ENCODE peak calls at places on chromosome 2, in eight cellular contexts. M is kidney; L is heart right ventricle; P is stimulated activated CD4-positive, alpha-beta T cell treated with anti-CD3 and anti-CD28 coated beads, Interleukin-1b, Interleukin-23, amount 100 ng/mL, for 48 hours; U is T-helper 22 cell; C is activated gamma-delta T cell treated with Interleukin-2 at 50 U/mL for 16 hours; N is GM12865; O is iris pigment epithelial cell. I is an unnamed sample.

GRCh38 chr2:47493317-47493716 is 90.4 kb downstream of the MSH2 start:
- DNase-seq in O (no peak), U (no peak), P (no peak), N (no peak), M (no peak), C (no peak), L (no peak), I (no peak)

GRCh38 chr2:240628507-240629418 is 3.5 kb downstream of the GPR35 start:
- DNase-seq in O (no peak), P (peak), C (no peak), M (peak), U (no peak), N (no peak), L (no peak), I (peak)

GRCh38 chr2:24926602-24927252 is 6.7 kb upstream of the ADCY3 start:
- DNase-seq in P (peak), L (peak), C (no peak), U (no peak), O (peak), M (peak), N (peak), I (peak)

GRCh38 chr2:44939074-44940052 is 2.1 kb upstream of the SIX3 start:
- DNase-seq in M (no peak), C (no peak), N (no peak), U (no peak), L (no peak), P (no peak), O (no peak), I (no peak)

GRCh38 chr2:199955339-199956061 is at the start of the genes MAIP1 and TYW5:
- DNase-seq in O (peak), L (peak), N (peak), U (peak), C (peak), P (peak), M (peak), I (peak)

GRCh38 chr2:217555075-217555876 is 447.5 kb downstream of the TNS1 start:
- DNase-seq in U (no peak), O (no peak), C (no peak), N (no peak), P (no peak), L (no peak), M (peak), I (no peak)

GRCh38 chr2:239930871-239931771 is 94.0 kb downstream of the NDUFA10 start:
- DNase-seq in M (peak), O (no peak), P (no peak), N (no peak), L (no peak), C (peak), U (no peak), I (peak)

GRCh38 chr2:224449212-224450147 is 47.6 kb upstream of the FAM124B start:
- DNase-seq in O (peak), P (no peak), U (no peak), C (no peak), L (no peak), M (no peak), N (peak), I (no peak)

GRCh38 chr2:64062840-64063239 is 43.6 kb upstream of the VPS54 start:
- DNase-seq in O (peak), P (no peak), C (no peak), N (peak), M (no peak), L (no peak), U (no peak), I (no peak)

GRCh38 chr2:180495606-180496005 is 484.8 kb upstream of the UBE2E3 start:
- DNase-seq in O (peak), L (no peak), N (no peak), U (no peak), C (no peak), P (no peak), M (no peak), I (no peak)

GRCh38 chr2:170475878-170476277 is 239.3 kb upstream of the SP5 start:
- DNase-seq in U (no peak), L (no peak), N (no peak), M (no peak), O (no peak), P (no peak), C (no peak), I (no peak)

GRCh38 chr2:142805244-142805643 is 72.2 kb upstream of the KYNU start:
- DNase-seq in O (no peak), M (no peak), N (no peak), P (no peak), U (no peak), L (no peak), C (no peak), I (no peak)

GRCh38 chr2:223270538-223270937 is 218.5 kb downstream of the KCNE4 start:
- DNase-seq in M (no peak), O (no peak), N (no peak), P (no peak), U (no peak), L (no peak), C (no peak), I (no peak)

GRCh38 chr2:160156084-160156483 is 44.0 kb downstream of the ITGB6 start:
- DNase-seq in P (no peak), U (no peak), M (no peak), C (no peak), N (no peak), L (no peak), O (no peak), I (no peak)

GRCh38 chr2:121104721-121105141 is 180.3 kb downstream of the TFCP2L1 start:
- DNase-seq in L (no peak), O (peak), P (no peak), M (peak), U (no peak), N (no peak), C (no peak), I (no peak)

GRCh38 chr2:102385522-102385921 is 29.9 kb downstream of the IL18R1 start:
- DNase-seq in U (no peak), M (no peak), C (no peak), N (no peak), L (no peak), O (no peak), P (no peak), I (no peak)

GRCh38 chr2:195356920-195357440 is 300.0 kb upstream of the SLC39A10 start:
- DNase-seq in L (no peak), M (no peak), O (no peak), N (no peak), U (no peak), P (no peak), C (no peak), I (no peak)